ENCODE peak calls at places on chromosome 12, in ten cellular contexts. S is heart right ventricle, Y is chondrocyte, H is GM06990, C is fibroblast of lung, M is lower leg skin, L is HCT116, B is upper lobe of right lung, U is Panc1, P is GM12865. A is an unnamed sample.

GRCh38 chr12:58712981-58713380 is 207.3 kb downstream of the LRIG3 start:
- DNase-seq in S (no peak), Y (no peak), H (no peak), C (peak; percentile 32), M (no peak), L (no peak), B (no peak), U (no peak), P (no peak), A (no peak)

GRCh38 chr12:19605720-19606119 is 166.4 kb downstream of the AEBP2 start:
- DNase-seq in S (no peak), Y (no peak), H (no peak), C (no peak), M (no peak), L (no peak), B (no peak), U (no peak), P (no peak), A (no peak)

GRCh38 chr12:98136544-98136943 is 378.8 kb upstream of the TMPO start:
- DNase-seq in S (no peak), Y (no peak), H (no peak), C (no peak), M (no peak), L (no peak), B (no peak), U (no peak), P (no peak), A (no peak)

GRCh38 chr12:50615534-50616296 is 110.9 kb downstream of the DIP2B start:
- DNase-seq in S (no peak), Y (no peak), H (no peak), C (peak; percentile 69), M (no peak), L (no peak), B (no peak), U (peak; percentile 56), P (no peak), A (no peak)

GRCh38 chr12:26853303-26854027 is 20.5 kb upstream of the ITPR2 start:
- DNase-seq in S (peak; percentile 65), Y (no peak), H (no peak), C (peak; percentile 48), M (peak; percentile 55), L (no peak), B (peak; percentile 79), U (no peak), P (peak; percentile 83), A (peak; percentile 29)

GRCh38 chr12:63238892-63239291 is 87.9 kb upstream of the AVPR1A start:
- DNase-seq in S (no peak), Y (no peak), H (no peak), C (no peak), M (no peak), L (no peak), B (no peak), U (no peak), P (no peak), A (no peak)

GRCh38 chr12:12975322-12976077 is 23.5 kb upstream of the GPRC5D start:
- DNase-seq in S (no peak), Y (no peak), H (no peak), C (peak; percentile 54), M (no peak), L (peak; percentile 29), B (no peak), U (no peak), P (peak; percentile 56), A (no peak)

GRCh38 chr12:43310596-43310995 is 241.4 kb downstream of the ADAMTS20 start:
- DNase-seq in S (no peak), Y (no peak), H (no peak), C (no peak), M (no peak), L (no peak), B (no peak), U (no peak), P (no peak), A (no peak)

GRCh38 chr12:16348435-16349131 is 1.1 kb downstream of the MGST1 start:
- DNase-seq in S (no peak), Y (no peak), H (peak; percentile 8), C (peak; percentile 16), M (no peak), L (no peak), B (no peak), U (no peak), P (peak; percentile 4), A (no peak)

GRCh38 chr12:46492471-46493351 is 120.1 kb upstream of the SLC38A2 start:
- DNase-seq in S (no peak), Y (no peak), H (no peak), C (peak; percentile 95), M (no peak), L (peak; percentile 85), B (no peak), U (peak; percentile 89), P (no peak), A (no peak)

GRCh38 chr12:108519558-108519957 is 4.5 kb downstream of the FICD start:
- DNase-seq in S (no peak), Y (no peak), H (no peak), C (no peak), M (no peak), L (no peak), B (no peak), U (no peak), P (peak; percentile 39), A (no peak)

GRCh38 chr12:98736352-98737326 is 91.5 kb downstream of the APAF1 start:
- DNase-seq in S (no peak), Y (no peak), H (no peak), C (no peak), M (no peak), L (no peak), B (no peak), U (no peak), P (no peak), A (no peak)

GRCh38 chr12:8993827-8994226 is 4.5 kb downstream of the KLRG1 start:
- DNase-seq in S (no peak), Y (no peak), H (no peak), C (no peak), M (no peak), L (no peak), B (no peak), U (no peak), P (no peak), A (no peak)

GRCh38 chr12:28618171-28618570 is 427.9 kb downstream of the CCDC91 start:
- DNase-seq in S (no peak), Y (no peak), H (no peak), C (no peak), M (no peak), L (no peak), B (no peak), U (no peak), P (no peak), A (no peak)

GRCh38 chr12:65875635-65876034 is 51.4 kb downstream of the HMGA2 start:
- DNase-seq in S (no peak), Y (no peak), H (no peak), C (peak; percentile 64), M (no peak), L (no peak), B (no peak), U (no peak), P (no peak), A (no peak)

GRCh38 chr12:65877836-65878235 is 53.6 kb downstream of the HMGA2 start:
- DNase-seq in S (no peak), Y (no peak), H (no peak), C (no peak), M (no peak), L (no peak), B (no peak), U (no peak), P (no peak), A (no peak)

GRCh38 chr12:65879878-65880277 is 55.6 kb downstream of the HMGA2 start:
- DNase-seq in S (no peak), Y (no peak), H (no peak), C (peak; percentile 95), M (no peak), L (no peak), B (no peak), U (no peak), P (no peak), A (no peak)

GRCh38 chr12:65876898-65877721 is 52.8 kb downstream of the HMGA2 start:
- DNase-seq in S (no peak), Y (no peak), H (no peak), C (peak; percentile 77), M (no peak), L (no peak), B (no peak), U (no peak), P (peak; percentile 11), A (no peak)

GRCh38 chr12:65878540-65878939 is 54.3 kb downstream of the HMGA2 start:
- DNase-seq in S (no peak), Y (no peak), H (no peak), C (peak; percentile 42), M (no peak), L (no peak), B (no peak), U (no peak), P (no peak), A (no peak)
- TF ChIP-seq CTCF in S (peak; percentile 33), Y (peak; percentile 74), H (no peak), C (peak; percentile 23), M (no peak), L (peak; percentile 43), B (no peak), U (peak; percentile 67), P (no peak), A (peak; percentile 33)

DNA sequence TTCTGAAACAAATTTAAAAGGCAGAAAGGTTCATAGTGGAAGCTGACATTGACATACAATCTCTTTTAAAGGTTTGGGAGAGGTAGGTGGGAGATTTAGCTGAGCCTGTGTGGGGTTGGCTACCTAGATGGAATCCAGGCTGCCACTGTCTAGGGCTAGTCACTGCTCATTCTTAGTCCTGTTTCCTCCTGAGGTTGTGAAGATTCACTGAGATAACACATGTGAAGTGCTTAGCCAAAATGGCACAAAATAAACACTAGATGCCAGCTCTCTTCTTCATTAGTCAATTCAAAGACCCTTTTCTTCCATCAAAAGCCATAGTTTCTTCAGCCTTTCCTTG is 3.3 kb downstream of the MYF6 start:
- DNase-seq in S (no peak), Y (no peak), H (no peak), C (no peak), M (no peak), L (no peak), B (no peak), U (no peak), P (no peak), A (no peak)
- TF ChIP-seq CTCF in S (no peak), Y (no peak), H (no peak), C (no peak), M (no peak), L (no peak), B (no peak), U (no peak), P (no peak), A (no peak)

GRCh38 chr12:118164798-118165486 is 29.0 kb downstream of the PEBP1 start:
- DNase-seq in S (no peak), Y (no peak), H (no peak), C (no peak), M (no peak), L (peak; percentile 18), B (no peak), U (no peak), P (peak; percentile 39), A (no peak)
- TF ChIP-seq CTCF in S (peak; percentile 46), Y (peak; percentile 86), H (peak; percentile 67), C (peak; percentile 54), M (no peak), L (peak; percentile 73), B (peak; percentile 45), U (peak; percentile 74), P (peak; percentile 34), A (peak; percentile 52)

GRCh38 chr12:116009805-116010204 is 267.7 kb downstream of the MED13L start:
- DNase-seq in S (no peak), Y (no peak), H (no peak), C (no peak), M (no peak), L (no peak), B (no peak), U (no peak), P (no peak), A (no peak)
- TF ChIP-seq CTCF in S (no peak), Y (peak; percentile 65), H (peak; percentile 9), C (no peak), M (no peak), L (peak; percentile 60), B (peak; percentile 28), U (peak; percentile 58), P (peak; percentile 10), A (peak; percentile 11)

GRCh38 chr12:121794532-121795028 is 1.1 kb upstream of the RHOF start:
- DNase-seq in S (no peak), Y (no peak), H (no peak), C (no peak), M (no peak), L (no peak), B (peak; percentile 77), U (no peak), P (no peak), A (no peak)
- TF ChIP-seq CTCF in S (no peak), Y (no peak), H (no peak), C (no peak), M (no peak), L (no peak), B (no peak), U (peak; percentile 75), P (no peak), A (no peak)

A was measured in D721Med.